ENCODE peak calls at places on chromosome 19, in four cellular contexts. Z is spleen, C is GM23338, I is prostate gland. E is an unnamed sample.

GRCh38 chr19:3125900-3126524 is 9.8 kb upstream of the GNA15 start:
- DNase-seq in Z (peak), C (peak), I (no peak), E (no peak)

GRCh38 chr19:53871448-53871847 is 3.8 kb downstream of the MYADM start:
- DNase-seq in Z (no peak), C (no peak), I (no peak), E (no peak)

GRCh38 chr19:18713550-18714117 is 30.2 kb downstream of the CRTC1 start:
- DNase-seq in Z (no peak), C (no peak), I (no peak), E (no peak)

GRCh38 chr19:1608414-1609391 is 3.4 kb upstream of the UQCR11 start:
- DNase-seq in Z (peak), C (peak), I (no peak), E (no peak)

GRCh38 chr19:1566392-1567115 is 1.6 kb downstream of the MEX3D start:
- DNase-seq in Z (no peak), C (peak), I (peak), E (no peak)

GRCh38 chr19:1237754-1238372 is at the start of gene CBARP:
- DNase-seq in Z (no peak), C (no peak), I (peak), E (no peak)

GRCh38 chr19:1247747-1248453 is 483 bp upstream of the MIDN start:
- DNase-seq in Z (peak), C (peak), I (peak), E (no peak)

GRCh38 chr19:14237011-14237941 is 31.3 kb upstream of the ADGRL1 start:
- DNase-seq in Z (no peak), C (no peak), I (no peak), E (no peak)

GRCh38 chr19:35824150-35824549 is 11.5 kb upstream of the PRODH2 start:
- DNase-seq in Z (no peak), C (no peak), I (no peak), E (no peak)

GRCh38 chr19:9941236-9941635 is 4.9 kb upstream of the OLFM2 start:
- DNase-seq in Z (no peak), C (no peak), I (no peak), E (no peak)

GRCh38 chr19:49347835-49348234 is 12.6 kb downstream of the CD37 start:
- DNase-seq in Z (peak), C (peak), I (no peak), E (no peak)

GRCh38 chr19:19409235-19410030 is 4.0 kb downstream of the GATAD2A start:
- DNase-seq in Z (peak), C (peak), I (peak), E (no peak)

GRCh38 chr19:47487551-47488515 is 3.8 kb upstream of the KPTN start:
- DNase-seq in Z (no peak), C (no peak), I (no peak), E (no peak)

DNA sequence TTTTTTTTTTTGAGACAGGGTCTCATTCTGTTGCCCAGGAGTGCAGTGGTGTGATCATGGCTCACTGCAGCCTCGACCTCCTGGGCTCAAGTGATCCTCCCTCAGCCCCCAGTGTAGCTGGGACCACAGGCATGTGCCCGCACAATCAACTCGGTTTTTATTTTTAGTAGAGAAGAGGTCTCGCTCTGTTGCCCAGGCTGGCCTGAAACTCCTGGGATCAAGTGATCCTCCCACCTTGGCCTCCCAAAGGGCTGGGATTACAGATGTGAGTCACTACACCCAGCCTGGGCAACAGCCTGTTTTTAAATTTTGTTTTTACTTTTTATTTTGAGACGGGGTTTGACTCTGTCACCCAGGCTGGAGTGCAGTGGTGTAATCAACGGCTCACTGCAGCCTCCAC is 2.3 kb upstream of the KDM4B start:
- DNase-seq in Z (no peak), C (no peak), I (no peak), E (no peak)
- H3K27ac ChIP-seq in Z (no peak), C (no peak), I (no peak), E (peak)

DNA sequence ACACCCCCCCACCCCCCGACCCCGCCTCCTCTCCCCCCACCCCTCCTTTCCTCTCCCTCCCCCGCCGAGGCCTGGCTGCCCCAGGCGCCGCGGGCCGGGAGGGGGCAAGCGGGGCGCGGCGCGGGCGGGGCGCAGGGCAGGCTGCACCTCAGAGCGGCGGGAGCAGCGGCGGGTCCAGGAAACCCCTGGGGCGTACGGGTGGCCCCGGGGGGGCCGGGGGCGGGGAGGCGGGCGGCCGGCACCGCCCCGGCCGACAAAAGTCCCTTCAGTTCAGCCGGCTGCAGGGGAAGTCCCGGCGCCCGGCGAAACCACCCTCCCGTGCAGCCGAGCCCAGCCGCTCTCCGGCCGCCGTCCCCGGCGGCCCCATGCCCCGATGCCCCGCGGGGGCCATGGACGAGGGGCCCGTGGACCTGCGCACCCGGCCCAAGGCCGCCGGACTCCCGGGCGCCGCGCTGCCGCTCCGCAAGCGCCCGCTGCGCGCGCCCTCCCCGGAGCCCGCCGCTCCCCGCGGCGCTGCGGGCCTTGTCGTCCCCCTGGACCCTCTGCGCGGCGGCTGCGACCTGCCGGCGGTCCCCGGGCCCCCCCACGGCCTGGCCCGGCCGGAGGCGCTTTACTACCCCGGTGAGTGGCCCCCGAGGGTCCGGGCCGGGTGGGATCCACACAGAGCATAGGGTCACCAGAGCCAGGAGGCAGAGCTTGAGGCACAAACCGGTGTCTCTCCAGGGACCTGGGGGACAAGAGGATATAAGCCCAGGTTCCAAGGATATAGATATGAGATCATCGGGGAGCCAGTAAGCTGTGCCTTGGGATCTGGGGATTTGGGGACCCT is at the start of gene BCL3:
- DNase-seq in Z (peak), C (peak), I (peak), E (no peak)
- TF ChIP-seq POLR2AphosphoS5 in Z (peak), C (no peak), I (no peak), E (no peak)

GRCh38 chr19:56080669-56081401 is 40.3 kb downstream of the ZNF787 start:
- DNase-seq in Z (peak), C (peak), I (peak), E (no peak)
- H3K4me3 ChIP-seq in Z (peak), C (peak), I (peak), E (peak)

DNA sequence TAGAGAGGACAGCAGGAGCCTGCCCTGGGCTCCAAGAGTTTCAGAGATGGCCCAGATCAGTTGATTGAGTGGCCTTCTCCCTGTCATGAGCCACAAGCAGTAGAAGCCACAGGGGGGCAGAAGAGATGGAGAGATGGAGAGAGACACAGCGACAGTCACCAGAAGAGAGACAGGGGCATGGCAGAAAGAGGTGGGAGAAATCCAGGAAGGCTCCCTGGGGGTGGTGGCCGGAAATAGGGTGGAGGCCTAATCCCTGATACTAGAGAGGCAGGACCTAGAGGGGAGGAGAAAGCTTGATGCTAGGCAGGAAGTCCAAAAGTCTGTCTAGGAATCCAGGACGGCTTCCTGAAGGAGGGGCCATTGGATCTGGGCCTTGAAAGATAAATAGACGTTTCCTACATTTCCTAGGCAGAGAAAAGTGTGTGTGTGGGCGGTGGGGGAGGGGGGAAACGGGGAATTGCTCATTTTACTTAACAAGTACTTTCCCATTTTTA is 9.6 kb upstream of the TPM4 start:
- DNase-seq in Z (peak), C (no peak), I (peak), E (no peak)
- H3K27ac ChIP-seq in Z (peak), C (no peak), I (peak), E (no peak)

GRCh38 chr19:16871870-16872269 is 16.9 kb upstream of the F2RL3 start:
- DNase-seq in Z (no peak), C (no peak), I (no peak), E (no peak)
- TF ChIP-seq POLR2AphosphoS5 in Z (no peak), C (no peak), I (peak), E (no peak)

GRCh38 chr19:41376998-41377365 is 649 bp downstream of the TMEM91 start:
- DNase-seq in Z (no peak), C (no peak), I (no peak), E (no peak)
- H3K4me3 ChIP-seq in Z (no peak), C (peak), I (peak), E (peak)

E was measured in SK-N-MC.